ENCODE peak calls at places on chromosomes 11 and 22, in eight cellular contexts. F, X, O, Z, P, Y, W and J are unnamed samples.

GRCh38 chr22:20464096-20464614 is 26.5 kb upstream of the SCARF2 start:
- DNase-seq in F (peak), X (no peak), O (no peak), Z (no peak), P (no peak), Y (peak), W (no peak), J (no peak)

GRCh38 chr11:69972351-69972802 is 105.7 kb upstream of the ANO1 start:
- DNase-seq in F (no peak), X (no peak), O (no peak), Z (no peak), P (no peak), Y (no peak), W (no peak), J (no peak)

GRCh38 chr11:74004046-74004693 is 4.7 kb downstream of the UCP3 start:
- DNase-seq in F (no peak), X (no peak), O (no peak), Z (no peak), P (no peak), Y (peak), W (no peak), J (no peak)

GRCh38 chr22:46179748-46180147 is 29.4 kb downstream of the PPARA start:
- DNase-seq in F (no peak), X (no peak), O (no peak), Z (no peak), P (no peak), Y (no peak), W (no peak), J (no peak)

GRCh38 chr22:48798281-48799226 is 1029.1 kb downstream of the BRD1 start:
- DNase-seq in F (no peak), X (no peak), O (no peak), Z (no peak), P (no peak), Y (no peak), W (no peak), J (no peak)

GRCh38 chr11:118746988-118747585 is 43.9 kb downstream of the DDX6 start:
- DNase-seq in F (no peak), X (no peak), O (no peak), Z (no peak), P (no peak), Y (no peak), W (no peak), J (no peak)

GRCh38 chr11:70502677-70503076 is 104.3 kb downstream of the CTTN start:
- DNase-seq in F (no peak), X (no peak), O (no peak), Z (no peak), P (no peak), Y (peak), W (no peak), J (no peak)

GRCh38 chr11:33723238-33723881 is 12.9 kb downstream of the CD59 start:
- DNase-seq in F (no peak), X (peak), O (peak), Z (no peak), P (no peak), Y (no peak), W (no peak), J (no peak)

GRCh38 chr22:27989758-27990450 is 70.8 kb upstream of the PITPNB start:
- DNase-seq in F (no peak), X (no peak), O (no peak), Z (peak), P (no peak), Y (no peak), W (no peak), J (no peak)

GRCh38 chr11:95884364-95884763 is 39.5 kb downstream of the MTMR2 start:
- DNase-seq in F (no peak), X (peak), O (no peak), Z (no peak), P (no peak), Y (no peak), W (no peak), J (no peak)

GRCh38 chr22:37465721-37466120 is 20.5 kb downstream of the MFNG start:
- DNase-seq in F (no peak), X (no peak), O (no peak), Z (no peak), P (no peak), Y (no peak), W (no peak), J (no peak)

GRCh38 chr22:24325105-24325757 is 54.6 kb downstream of the SPECC1L start:
- DNase-seq in F (peak), X (peak), O (no peak), Z (no peak), P (peak), Y (no peak), W (no peak), J (peak)

GRCh38 chr11:31827458-31828206 is 16.5 kb upstream of the PAX6 start:
- DNase-seq in F (no peak), X (no peak), O (no peak), Z (no peak), P (peak), Y (no peak), W (no peak), J (no peak)

GRCh38 chr11:69202511-69203221 is 46.9 kb downstream of the SMIM38 start:
- DNase-seq in F (no peak), X (no peak), O (no peak), Z (no peak), P (no peak), Y (peak), W (no peak), J (no peak)

GRCh38 chr11:66071326-66071870 is 1.3 kb downstream of the PACS1 start:
- DNase-seq in F (no peak), X (no peak), O (no peak), Z (no peak), P (no peak), Y (no peak), W (no peak), J (no peak)

GRCh38 chr11:70378506-70379134 is 19.7 kb upstream of the CTTN start:
- DNase-seq in F (no peak), X (no peak), O (no peak), Z (no peak), P (peak), Y (no peak), W (no peak), J (no peak)

GRCh38 chr22:49462795-49463194 is 364.9 kb downstream of the BRD1 start:
- DNase-seq in F (no peak), X (no peak), O (no peak), Z (no peak), P (no peak), Y (no peak), W (no peak), J (no peak)

GRCh38 chr22:48779211-48779643 is 1048.4 kb downstream of the BRD1 start:
- DNase-seq in F (no peak), X (no peak), O (no peak), Z (no peak), P (no peak), Y (no peak), W (peak), J (no peak)

GRCh38 chr11:110286298-110287040 is 9.9 kb downstream of the RDX start:
- DNase-seq in F (no peak), X (no peak), O (no peak), Z (no peak), P (no peak), Y (no peak), W (no peak), J (no peak)

GRCh38 chr22:22061085-22062077 is 78.8 kb upstream of the TOP3B start:
- DNase-seq in F (no peak), X (no peak), O (peak), Z (no peak), P (no peak), Y (no peak), W (no peak), J (peak)

GRCh38 chr22:47012589-47013365 is 250.3 kb downstream of the TBC1D22A start:
- DNase-seq in F (no peak), X (no peak), O (no peak), Z (no peak), P (peak), Y (no peak), W (no peak), J (peak)

GRCh38 chr11:7759010-7759409 is 37.7 kb downstream of the OR5P2 start:
- DNase-seq in F (no peak), X (no peak), O (no peak), Z (no peak), P (no peak), Y (no peak), W (no peak), J (no peak)

GRCh38 chr11:126423154-126423553 is 67.7 kb downstream of the ST3GAL4 start:
- DNase-seq in F (no peak), X (no peak), O (no peak), Z (no peak), P (no peak), Y (no peak), W (no peak), J (no peak)

GRCh38 chr11:67646535-67647336 is 3.8 kb downstream of the ACY3 start:
- DNase-seq in F (no peak), X (no peak), O (no peak), Z (no peak), P (no peak), Y (peak), W (no peak), J (peak)

GRCh38 chr11:73201249-73201648 is 16.8 kb upstream of the P2RY2 start:
- DNase-seq in F (no peak), X (no peak), O (no peak), Z (no peak), P (peak), Y (no peak), W (no peak), J (peak)

GRCh38 chr11:12064136-12064953 is 46.0 kb upstream of the MICAL2 start:
- DNase-seq in F (no peak), X (no peak), O (no peak), Z (no peak), P (no peak), Y (no peak), W (no peak), J (no peak)

DNA sequence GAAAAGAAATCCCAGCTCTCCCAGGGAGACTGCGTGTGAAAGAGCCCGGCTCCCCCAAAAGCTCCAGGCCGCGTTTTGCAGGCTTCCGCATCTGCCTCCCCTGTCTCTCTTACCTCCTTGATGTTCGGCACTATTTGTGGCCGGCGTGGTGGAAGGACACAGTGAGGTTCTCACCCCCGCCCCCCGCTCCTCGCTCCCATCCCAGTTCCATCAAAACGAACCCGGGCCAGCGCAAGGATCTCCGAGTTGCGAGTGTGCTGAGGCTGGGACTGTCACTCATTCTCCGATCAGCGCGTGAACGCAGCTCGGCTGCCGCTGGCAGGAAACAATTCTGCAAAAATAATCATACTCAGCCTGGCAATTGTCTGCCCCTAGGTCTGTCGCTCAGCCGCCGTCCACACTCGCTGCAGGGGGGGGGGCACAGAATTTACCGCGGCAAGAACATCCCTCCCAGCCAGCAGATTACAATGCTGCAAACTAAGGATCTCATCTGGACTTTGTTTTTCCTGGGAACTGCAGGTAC is at the start of gene NCAM1:
- DNase-seq in F (peak), X (peak), O (peak), Z (peak), P (peak), Y (peak), W (peak), J (peak)
- TF ChIP-seq POLR2AphosphoS5 in F (no peak), X (no peak), O (no peak), Z (peak), P (no peak), Y (no peak), W (no peak), J (no peak)

DNA sequence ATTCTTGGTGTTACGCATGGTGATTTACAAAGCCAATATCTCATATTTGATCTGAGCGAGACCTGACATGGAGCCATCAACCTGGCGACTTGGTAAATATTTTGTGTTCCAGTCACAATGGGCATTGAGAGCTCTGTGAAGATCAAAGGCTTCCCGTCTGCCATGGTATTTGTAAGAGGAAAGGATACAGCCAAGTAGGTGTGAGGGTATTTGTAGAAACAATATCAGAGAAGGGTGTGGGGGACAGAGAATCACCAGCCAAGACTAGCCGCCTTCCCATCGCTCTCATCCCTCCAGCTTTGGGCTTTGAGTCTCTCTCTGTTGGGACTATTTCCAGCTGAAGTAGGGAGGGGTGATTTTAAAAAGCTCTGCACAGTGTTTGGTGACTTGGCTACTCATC is 173.4 kb upstream of the BDNF start:
- DNase-seq in F (no peak), X (no peak), O (peak), Z (no peak), P (no peak), Y (no peak), W (no peak), J (no peak)
- TF ChIP-seq POLR2AphosphoS5 in F (no peak), X (no peak), O (no peak), Z (no peak), P (no peak), Y (no peak), W (no peak), J (no peak)

DNA sequence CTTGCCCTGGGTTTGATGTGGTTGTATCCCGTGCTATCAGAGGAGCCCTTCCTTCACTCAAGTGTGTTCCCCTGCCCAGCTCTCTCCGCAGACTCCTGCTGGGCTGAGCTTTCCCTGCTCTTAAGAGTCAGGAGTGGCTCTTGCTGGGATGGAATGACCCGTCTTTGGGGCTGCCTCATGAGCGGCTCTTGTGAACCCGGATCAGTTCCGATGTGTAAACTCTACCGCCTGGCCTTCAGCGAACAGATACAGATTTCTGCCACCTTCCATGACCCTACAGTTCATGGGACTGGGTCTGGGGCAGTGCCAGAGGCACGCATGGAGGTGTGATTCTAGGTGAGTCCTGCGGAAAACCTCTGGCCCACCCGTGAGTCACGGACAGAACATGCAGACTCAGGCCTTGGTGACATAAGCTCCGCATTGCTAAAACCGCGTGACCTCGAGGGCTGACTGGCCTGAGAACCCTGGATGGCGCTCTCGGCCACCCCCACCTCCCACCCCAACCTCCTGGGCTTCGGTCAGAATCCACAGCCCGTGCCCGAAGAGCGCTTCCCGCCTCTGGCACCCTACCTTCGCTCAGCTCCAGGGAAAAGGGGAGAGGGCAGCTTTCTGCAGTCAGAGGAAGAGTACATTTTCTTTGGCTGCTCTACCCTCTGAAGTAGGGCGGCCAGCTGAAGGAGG is 1.3 kb upstream of the ZBTB16 start:
- DNase-seq in F (no peak), X (no peak), O (no peak), Z (no peak), P (peak), Y (no peak), W (peak), J (no peak)
- TF ChIP-seq POLR2AphosphoS5 in F (no peak), X (no peak), O (no peak), Z (no peak), P (no peak), Y (no peak), W (no peak), J (no peak)

DNA sequence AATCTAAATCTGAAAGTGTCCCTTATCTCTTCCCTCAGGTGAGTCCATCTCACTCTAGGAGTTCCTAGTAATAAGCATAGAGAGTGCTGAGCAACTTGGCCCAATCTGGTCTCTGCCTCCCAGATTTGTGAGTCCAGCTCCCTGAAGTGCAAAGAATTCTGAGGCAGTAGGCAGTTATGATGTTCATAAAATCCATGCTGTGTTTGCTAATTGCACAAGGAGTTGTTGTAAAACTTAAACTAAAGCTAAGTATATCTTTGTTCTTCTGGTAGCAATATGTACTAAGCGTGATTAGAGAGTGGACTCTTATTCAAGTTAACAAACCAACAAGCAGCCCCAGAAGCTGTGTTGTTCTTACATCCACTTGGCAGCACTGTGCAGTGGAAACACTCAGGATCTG is 7.6 kb upstream of the PTH start:
- DNase-seq in F (no peak), X (no peak), O (no peak), Z (no peak), P (no peak), Y (no peak), W (no peak), J (no peak)
- TF ChIP-seq POLR2AphosphoS5 in F (no peak), X (no peak), O (no peak), Z (no peak), P (no peak), Y (no peak), W (no peak), J (no peak)